ENCODE peak calls at places on chromosomes 2 and 18, in eight cellular contexts. U, I, Q, D, H, O, A and F are unnamed samples.

GRCh38 chr2:168624028-168624427 is 168.0 kb downstream of the CERS6 start:
- DNase-seq in H (no peak), D (no peak), Q (no peak), O (no peak), U (no peak), I (no peak), A (no peak), F (no peak)

GRCh38 chr2:157182834-157183396 is 74.6 kb upstream of the GALNT5 start:
- DNase-seq in I (no peak), D (peak; percentile 97), Q (peak; percentile 85), O (no peak), A (no peak), H (no peak), U (no peak), F (no peak)

GRCh38 chr2:98500561-98500960 is 55.9 kb downstream of the INPP4A start:
- DNase-seq in A (no peak), D (no peak), H (no peak), I (no peak), O (no peak), Q (no peak), U (no peak), F (no peak)

GRCh38 chr2:121919803-121920202 is 164.4 kb downstream of the TSN start:
- DNase-seq in I (no peak), U (no peak), D (no peak), H (no peak), Q (no peak), A (no peak), O (no peak), F (no peak)

GRCh38 chr2:61350777-61351176 is 120.1 kb downstream of the USP34 start:
- DNase-seq in H (no peak), Q (no peak), O (no peak), A (no peak), I (no peak), U (no peak), D (no peak), F (no peak)

GRCh38 chr2:191474459-191474858 is 203.5 kb upstream of the NABP1 start:
- DNase-seq in U (no peak), A (no peak), H (no peak), O (no peak), I (no peak), D (no peak), Q (no peak), F (no peak)

GRCh38 chr2:44247924-44248323 is 27.4 kb upstream of the SLC3A1 start:
- DNase-seq in I (no peak), A (no peak), O (no peak), H (no peak), D (no peak), U (no peak), Q (no peak), F (no peak)

GRCh38 chr2:217996345-217996744 is 6.5 kb downstream of the TNS1 start:
- DNase-seq in H (peak; percentile 46), Q (peak; percentile 36), O (peak; percentile 36), A (no peak), D (peak; percentile 83), U (no peak), I (peak; percentile 83), F (no peak)

GRCh38 chr2:192005214-192005613 is 158.3 kb upstream of the CAVIN2 start:
- DNase-seq in I (no peak), H (no peak), Q (no peak), A (no peak), U (no peak), D (no peak), O (no peak), F (no peak)

GRCh38 chr2:23941644-23942043 is 1.4 kb downstream of the UBXN2A start:
- DNase-seq in Q (no peak), D (no peak), U (no peak), A (no peak), O (no peak), H (no peak), I (no peak), F (no peak)

GRCh38 chr18:37612941-37613340 is 47.3 kb upstream of the CELF4 start:
- DNase-seq in O (no peak), D (no peak), A (no peak), H (no peak), Q (no peak), U (no peak), I (no peak), F (no peak)

GRCh38 chr2:161173541-161174194 is 13.4 kb downstream of the TANK start:
- DNase-seq in D (no peak), I (no peak), H (no peak), Q (no peak), O (no peak), U (no peak), A (no peak), F (no peak)

GRCh38 chr2:222305510-222306392 is 7.0 kb upstream of the PAX3 start:
- DNase-seq in D (no peak), U (no peak), A (peak; percentile 65), I (peak; percentile 77), Q (no peak), H (no peak), O (no peak), F (no peak)

GRCh38 chr2:134508396-134508795 is 210.4 kb downstream of the TMEM163 start:
- DNase-seq in I (no peak), D (no peak), Q (no peak), O (no peak), U (no peak), H (no peak), A (no peak), F (no peak)

GRCh38 chr18:75214766-75215515 is 4.3 kb downstream of the TSHZ1 start:
- DNase-seq in I (no peak), H (no peak), Q (no peak), D (no peak), O (no peak), A (no peak), U (no peak), F (no peak)

GRCh38 chr2:33317369-33318015 is 159.0 kb upstream of the RASGRP3 start:
- DNase-seq in A (peak; percentile 68), I (no peak), H (no peak), D (no peak), U (no peak), Q (no peak), O (no peak), F (no peak)

GRCh38 chr2:240999001-240999791 is 778 bp downstream of the SNED1 start:
- DNase-seq in U (peak; percentile 58), I (peak; percentile 84), A (peak; percentile 44), D (no peak), H (no peak), Q (no peak), O (no peak), F (no peak)

GRCh38 chr2:133844214-133844892 is 276.1 kb upstream of the NCKAP5 start:
- DNase-seq in A (peak; percentile 80), Q (peak; percentile 77), I (peak; percentile 79), O (peak; percentile 10), H (no peak), D (peak; percentile 88), U (no peak), F (peak; percentile 67)

GRCh38 chr2:179239838-179240237 is 24.8 kb downstream of the SESTD1 start:
- DNase-seq in H (no peak), U (no peak), Q (no peak), I (no peak), A (no peak), O (no peak), D (no peak), F (no peak)
- H3K27ac ChIP-seq in H (peak overlapping the region; percentile 11), U (peak overlapping the region; percentile 54), Q (no peak overlapping the region), I (no peak overlapping the region), A (no peak overlapping the region), O (no peak overlapping the region), D (no peak overlapping the region), F (no peak overlapping the region)

GRCh38 chr2:223865907-223866508 is 28.6 kb upstream of the AP1S3 start:
- DNase-seq in O (no peak), A (no peak), U (no peak), I (no peak), D (no peak), H (no peak), Q (no peak), F (no peak)

GRCh38 chr2:223870840-223871618 is 33.6 kb upstream of the AP1S3 start:
- DNase-seq in O (peak; percentile 88), U (no peak), A (no peak), I (no peak), Q (no peak), D (no peak), H (no peak), F (no peak)

GRCh38 chr2:223865124-223865523 is 27.7 kb upstream of the AP1S3 start:
- DNase-seq in Q (no peak), A (no peak), H (no peak), O (no peak), D (no peak), U (no peak), I (no peak), F (no peak)

GRCh38 chr2:223873672-223874071 is 36.3 kb upstream of the AP1S3 start:
- DNase-seq in Q (no peak), H (no peak), A (no peak), D (no peak), U (no peak), I (no peak), O (no peak), F (no peak)

GRCh38 chr2:223868005-223868404 is 30.6 kb upstream of the AP1S3 start:
- DNase-seq in I (no peak), D (no peak), U (no peak), A (no peak), H (no peak), O (no peak), Q (no peak), F (no peak)
- H3K27ac ChIP-seq in I (no peak overlapping the region), D (no peak overlapping the region), U (no peak overlapping the region), A (no peak overlapping the region), H (no peak overlapping the region), O (no peak overlapping the region), Q (no peak overlapping the region), F (no peak overlapping the region)

GRCh38 chr2:41881249-41881648 is 166.6 kb upstream of the PKDCC start:
- DNase-seq in I (no peak), D (peak; percentile 33), H (no peak), O (no peak), A (no peak), U (no peak), Q (no peak), F (no peak)
- H3K27ac ChIP-seq in I (no peak overlapping the region), D (no peak overlapping the region), H (no peak overlapping the region), O (no peak overlapping the region), A (no peak overlapping the region), U (no peak overlapping the region), Q (no peak overlapping the region), F (no peak overlapping the region)

DNA sequence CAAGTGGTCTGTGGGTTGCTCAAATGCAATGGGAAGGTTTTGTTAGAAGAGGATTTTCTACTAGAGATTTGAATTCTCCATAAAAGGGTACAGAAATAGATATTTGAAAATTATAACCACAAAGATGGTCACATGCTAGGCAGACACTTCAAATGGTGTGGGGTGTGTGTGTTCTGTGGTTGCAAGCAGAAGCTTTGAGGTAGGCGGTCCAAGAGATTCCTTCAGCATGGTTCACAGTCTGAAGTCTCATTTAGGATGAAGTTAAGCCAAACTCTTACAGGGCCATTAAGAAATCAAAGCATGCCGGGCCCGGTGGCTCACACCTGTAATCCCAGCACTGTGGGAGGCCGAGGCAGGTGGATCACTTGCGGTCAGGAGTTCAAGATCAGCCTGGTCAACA is 38.3 kb upstream of the RMDN2 start:
- DNase-seq in I (no peak), D (peak; percentile 81), A (no peak), U (no peak), O (no peak), H (no peak), Q (no peak), F (no peak)
- H3K27ac ChIP-seq in I (no peak overlapping the region), D (no peak overlapping the region), A (no peak overlapping the region), U (no peak overlapping the region), O (no peak overlapping the region), H (no peak overlapping the region), Q (no peak overlapping the region), F (no peak overlapping the region)